ENCODE peak calls at places on chromosomes 1 and 21, in seven cellular contexts. One of them, this sample, is unnamed.

GRCh38 chr1:85553416-85553815 is 27.1 kb upstream of the CCN1 start:
- DNase-seq in epithelial cell of esophagus: no peak
- DNase-seq in activated B cell treated with CpG ODN at 0.5 μM for 24 hours: no peak
- DNase-seq in MM.1S: no peak
- DNase-seq in nephron progenitor cell: no peak
- DNase-seq in stomach: no peak
- DNase-seq in mesothelial cell of epicardium: no peak
- DNase-seq in this sample: no peak

GRCh38 chr1:209583408-209583807 is at the start of gene CAMK1G:
- DNase-seq in MM.1S: no peak
- DNase-seq in activated B cell treated with CpG ODN at 0.5 μM for 24 hours: no peak
- DNase-seq in epithelial cell of esophagus: peak; percentile 45
- DNase-seq in mesothelial cell of epicardium: no peak
- DNase-seq in nephron progenitor cell: peak; percentile 51
- DNase-seq in stomach: no peak
- DNase-seq in this sample: no peak

GRCh38 chr1:43545686-43546387 is 15.2 kb downstream of the PTPRF start:
- DNase-seq in activated B cell treated with CpG ODN at 0.5 μM for 24 hours: no peak
- DNase-seq in MM.1S: peak; percentile 55
- DNase-seq in nephron progenitor cell: peak; percentile 95
- DNase-seq in epithelial cell of esophagus: peak; percentile 62
- DNase-seq in stomach: peak; percentile 95
- DNase-seq in mesothelial cell of epicardium: peak; percentile 39
- DNase-seq in this sample: no peak

GRCh38 chr1:21007876-21008275 is 168.8 kb downstream of the EIF4G3 start:
- DNase-seq in stomach: no peak
- DNase-seq in epithelial cell of esophagus: no peak
- DNase-seq in mesothelial cell of epicardium: no peak
- DNase-seq in MM.1S: no peak
- DNase-seq in nephron progenitor cell: no peak
- DNase-seq in activated B cell treated with CpG ODN at 0.5 μM for 24 hours: no peak
- DNase-seq in this sample: no peak

GRCh38 chr21:43188712-43189151 is 19.9 kb downstream of the CRYAA start:
- DNase-seq in nephron progenitor cell: no peak
- DNase-seq in activated B cell treated with CpG ODN at 0.5 μM for 24 hours: no peak
- DNase-seq in mesothelial cell of epicardium: no peak
- DNase-seq in epithelial cell of esophagus: no peak
- DNase-seq in stomach: peak; percentile 66
- DNase-seq in MM.1S: no peak
- DNase-seq in this sample: no peak

GRCh38 chr1:162397943-162398560 is 13.9 kb downstream of the SH2D1B start:
- DNase-seq in nephron progenitor cell: no peak
- DNase-seq in stomach: no peak
- DNase-seq in mesothelial cell of epicardium: no peak
- DNase-seq in activated B cell treated with CpG ODN at 0.5 μM for 24 hours: no peak
- DNase-seq in MM.1S: no peak
- DNase-seq in epithelial cell of esophagus: no peak
- DNase-seq in this sample: no peak

GRCh38 chr1:147600119-147601111 is 59.1 kb downstream of the BCL9 start:
- DNase-seq in epithelial cell of esophagus: peak; percentile 61
- DNase-seq in MM.1S: no peak
- DNase-seq in mesothelial cell of epicardium: no peak
- DNase-seq in activated B cell treated with CpG ODN at 0.5 μM for 24 hours: no peak
- DNase-seq in stomach: no peak
- DNase-seq in nephron progenitor cell: no peak
- DNase-seq in this sample: no peak

GRCh38 chr21:14736162-14736561 is 190.0 kb upstream of the SAMSN1 start:
- DNase-seq in MM.1S: peak; percentile 71
- DNase-seq in epithelial cell of esophagus: no peak
- DNase-seq in nephron progenitor cell: no peak
- DNase-seq in stomach: no peak
- DNase-seq in activated B cell treated with CpG ODN at 0.5 μM for 24 hours: no peak
- DNase-seq in mesothelial cell of epicardium: no peak
- DNase-seq in this sample: peak; percentile 9

GRCh38 chr1:8419172-8419571 is 101.3 kb downstream of the SLC45A1 start:
- DNase-seq in mesothelial cell of epicardium: no peak
- DNase-seq in activated B cell treated with CpG ODN at 0.5 μM for 24 hours: no peak
- DNase-seq in stomach: no peak
- DNase-seq in epithelial cell of esophagus: no peak
- DNase-seq in nephron progenitor cell: no peak
- DNase-seq in MM.1S: no peak
- DNase-seq in this sample: no peak

GRCh38 chr1:72105201-72105600 is 177.1 kb downstream of the NEGR1 start:
- DNase-seq in stomach: no peak
- DNase-seq in activated B cell treated with CpG ODN at 0.5 μM for 24 hours: no peak
- DNase-seq in mesothelial cell of epicardium: no peak
- DNase-seq in MM.1S: no peak
- DNase-seq in epithelial cell of esophagus: no peak
- DNase-seq in nephron progenitor cell: no peak
- DNase-seq in this sample: no peak

GRCh38 chr1:94866178-94866822 is 46.1 kb downstream of the SLC44A3 start:
- DNase-seq in epithelial cell of esophagus: no peak
- DNase-seq in MM.1S: no peak
- DNase-seq in nephron progenitor cell: no peak
- DNase-seq in stomach: no peak
- DNase-seq in mesothelial cell of epicardium: no peak
- DNase-seq in activated B cell treated with CpG ODN at 0.5 μM for 24 hours: no peak
- DNase-seq in this sample: no peak

GRCh38 chr1:87512431-87512830 is 183.8 kb downstream of the LMO4 start:
- DNase-seq in activated B cell treated with CpG ODN at 0.5 μM for 24 hours: no peak
- DNase-seq in nephron progenitor cell: no peak
- DNase-seq in stomach: no peak
- DNase-seq in mesothelial cell of epicardium: no peak
- DNase-seq in MM.1S: no peak
- DNase-seq in epithelial cell of esophagus: no peak
- DNase-seq in this sample: no peak

GRCh38 chr1:187665513-187665912 is 836.8 kb downstream of the PLA2G4A start:
- DNase-seq in MM.1S: no peak
- DNase-seq in activated B cell treated with CpG ODN at 0.5 μM for 24 hours: no peak
- DNase-seq in epithelial cell of esophagus: no peak
- DNase-seq in stomach: no peak
- DNase-seq in mesothelial cell of epicardium: no peak
- DNase-seq in nephron progenitor cell: no peak
- DNase-seq in this sample: no peak

GRCh38 chr1:145858238-145858936 is 494 bp downstream of the PIAS3 start:
- DNase-seq in MM.1S: peak; percentile 61
- DNase-seq in mesothelial cell of epicardium: no peak
- DNase-seq in stomach: peak; percentile 61
- DNase-seq in activated B cell treated with CpG ODN at 0.5 μM for 24 hours: no peak
- DNase-seq in nephron progenitor cell: peak; percentile 81
- DNase-seq in epithelial cell of esophagus: peak; percentile 53
- DNase-seq in this sample: peak; percentile 85

GRCh38 chr1:26288311-26288941 is 8.5 kb downstream of the SH3BGRL3 start:
- DNase-seq in activated B cell treated with CpG ODN at 0.5 μM for 24 hours: peak; percentile 40
- DNase-seq in epithelial cell of esophagus: peak; percentile 64
- DNase-seq in MM.1S: no peak
- DNase-seq in mesothelial cell of epicardium: no peak
- DNase-seq in stomach: no peak
- DNase-seq in nephron progenitor cell: no peak
- DNase-seq in this sample: peak; percentile 50

GRCh38 chr1:232046531-232047283 is 420.1 kb downstream of the DISC1 start:
- DNase-seq in nephron progenitor cell: no peak
- DNase-seq in epithelial cell of esophagus: peak; percentile 68
- DNase-seq in mesothelial cell of epicardium: no peak
- DNase-seq in stomach: no peak
- DNase-seq in MM.1S: no peak
- DNase-seq in activated B cell treated with CpG ODN at 0.5 μM for 24 hours: no peak
- DNase-seq in this sample: no peak

GRCh38 chr1:53627031-53627430 is 111.9 kb downstream of the GLIS1 start:
- DNase-seq in activated B cell treated with CpG ODN at 0.5 μM for 24 hours: no peak
- DNase-seq in mesothelial cell of epicardium: no peak
- DNase-seq in MM.1S: no peak
- DNase-seq in nephron progenitor cell: no peak
- DNase-seq in epithelial cell of esophagus: no peak
- DNase-seq in stomach: no peak
- DNase-seq in this sample: no peak

GRCh38 chr1:182643699-182644098 is 39.5 kb upstream of the RGS16 start:
- DNase-seq in stomach: no peak
- DNase-seq in mesothelial cell of epicardium: no peak
- DNase-seq in activated B cell treated with CpG ODN at 0.5 μM for 24 hours: no peak
- DNase-seq in epithelial cell of esophagus: peak; percentile 97
- DNase-seq in nephron progenitor cell: no peak
- DNase-seq in MM.1S: peak; percentile 5
- DNase-seq in this sample: no peak

GRCh38 chr1:26281091-26281958 is 1.4 kb downstream of the SH3BGRL3 start:
- DNase-seq in stomach: no peak
- DNase-seq in epithelial cell of esophagus: no peak
- DNase-seq in nephron progenitor cell: no peak
- DNase-seq in mesothelial cell of epicardium: no peak
- DNase-seq in MM.1S: no peak
- DNase-seq in activated B cell treated with CpG ODN at 0.5 μM for 24 hours: no peak
- DNase-seq in this sample: no peak

GRCh38 chr1:157274698-157275534 is 136.7 kb upstream of the ETV3 start:
- DNase-seq in nephron progenitor cell: no peak
- DNase-seq in activated B cell treated with CpG ODN at 0.5 μM for 24 hours: no peak
- DNase-seq in mesothelial cell of epicardium: no peak
- DNase-seq in MM.1S: no peak
- DNase-seq in stomach: no peak
- DNase-seq in epithelial cell of esophagus: peak; percentile 39
- DNase-seq in this sample: no peak

GRCh38 chr1:231421616-231421970 is 494 bp downstream of the EGLN1 start:
- DNase-seq in stomach: peak; percentile 44
- DNase-seq in activated B cell treated with CpG ODN at 0.5 μM for 24 hours: no peak
- DNase-seq in nephron progenitor cell: peak; percentile 61
- DNase-seq in MM.1S: peak; percentile 63
- DNase-seq in mesothelial cell of epicardium: peak; percentile 40
- DNase-seq in epithelial cell of esophagus: peak; percentile 61
- DNase-seq in this sample: peak; percentile 52

GRCh38 chr1:2528611-2528965 is 1.5 kb downstream of the HES5 start:
- DNase-seq in activated B cell treated with CpG ODN at 0.5 μM for 24 hours: no peak
- DNase-seq in stomach: no peak
- DNase-seq in nephron progenitor cell: no peak
- DNase-seq in MM.1S: no peak
- DNase-seq in epithelial cell of esophagus: no peak
- DNase-seq in mesothelial cell of epicardium: no peak
- DNase-seq in this sample: no peak

GRCh38 chr1:180235502-180236239 is 5.6 kb downstream of the LHX4 start:
- DNase-seq in nephron progenitor cell: no peak
- DNase-seq in mesothelial cell of epicardium: no peak
- DNase-seq in activated B cell treated with CpG ODN at 0.5 μM for 24 hours: no peak
- DNase-seq in epithelial cell of esophagus: no peak
- DNase-seq in MM.1S: no peak
- DNase-seq in stomach: no peak
- DNase-seq in this sample: no peak

GRCh38 chr1:174703309-174703708 is 255.5 kb downstream of the GPR52 start:
- DNase-seq in MM.1S: no peak
- DNase-seq in epithelial cell of esophagus: no peak
- DNase-seq in nephron progenitor cell: no peak
- DNase-seq in mesothelial cell of epicardium: no peak
- DNase-seq in stomach: no peak
- DNase-seq in activated B cell treated with CpG ODN at 0.5 μM for 24 hours: no peak
- DNase-seq in this sample: no peak

GRCh38 chr1:218660678-218661053 is 315.5 kb downstream of the TGFB2 start:
- DNase-seq in mesothelial cell of epicardium: no peak
- DNase-seq in epithelial cell of esophagus: peak; percentile 83
- DNase-seq in nephron progenitor cell: no peak
- DNase-seq in stomach: no peak
- DNase-seq in MM.1S: no peak
- DNase-seq in activated B cell treated with CpG ODN at 0.5 μM for 24 hours: no peak
- DNase-seq in this sample: no peak

GRCh38 chr1:107477233-107477632 is 336.4 kb downstream of the NTNG1 start:
- DNase-seq in MM.1S: no peak
- DNase-seq in epithelial cell of esophagus: no peak
- DNase-seq in mesothelial cell of epicardium: no peak
- DNase-seq in nephron progenitor cell: no peak
- DNase-seq in activated B cell treated with CpG ODN at 0.5 μM for 24 hours: no peak
- DNase-seq in stomach: no peak
- DNase-seq in this sample: no peak
- TF ChIP-seq CTCF in MM.1S: peak; percentile 26
- TF ChIP-seq CTCF in epithelial cell of esophagus: peak; percentile 23
- TF ChIP-seq CTCF in mesothelial cell of epicardium: peak; percentile 52
- TF ChIP-seq CTCF in nephron progenitor cell: peak; percentile 23
- TF ChIP-seq CTCF in activated B cell treated with CpG ODN at 0.5 μM for 24 hours: no peak
- TF ChIP-seq CTCF in stomach: no peak
- TF ChIP-seq CTCF in this sample: peak; percentile 39

GRCh38 chr1:15847100-15847892 is at the start of gene SPEN:
- DNase-seq in mesothelial cell of epicardium: peak; percentile 100
- DNase-seq in activated B cell treated with CpG ODN at 0.5 μM for 24 hours: peak; percentile 99
- DNase-seq in epithelial cell of esophagus: peak; percentile 98
- DNase-seq in nephron progenitor cell: peak; percentile 98
- DNase-seq in MM.1S: peak; percentile 99
- DNase-seq in stomach: peak; percentile 99
- DNase-seq in this sample: peak; percentile 90
- TF ChIP-seq CTCF in mesothelial cell of epicardium: no peak
- TF ChIP-seq CTCF in activated B cell treated with CpG ODN at 0.5 μM for 24 hours: no peak
- TF ChIP-seq CTCF in epithelial cell of esophagus: no peak
- TF ChIP-seq CTCF in nephron progenitor cell: no peak
- TF ChIP-seq CTCF in MM.1S: no peak
- TF ChIP-seq CTCF in stomach: peak; percentile 25
- TF ChIP-seq CTCF in this sample: no peak

DNA sequence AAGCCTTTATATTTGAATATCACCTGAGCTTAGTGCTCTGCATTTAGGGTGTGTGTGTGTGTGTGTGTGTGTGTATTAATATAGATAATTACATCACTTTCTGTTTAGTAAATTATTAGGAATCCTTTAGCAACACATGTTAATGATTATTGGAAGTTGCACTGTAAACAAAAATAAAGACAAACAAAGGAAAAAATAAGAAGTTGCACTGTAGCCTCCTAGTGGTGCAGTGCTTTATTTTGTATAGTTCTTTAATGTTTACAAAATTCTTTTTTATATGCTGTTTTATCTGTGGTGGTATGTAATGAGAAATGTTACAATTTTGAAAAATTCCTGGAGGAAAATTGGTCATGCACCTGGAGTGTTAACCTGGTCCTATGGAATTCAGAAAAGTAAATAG is 69.2 kb downstream of the UBE4B start:
- DNase-seq in mesothelial cell of epicardium: no peak
- DNase-seq in MM.1S: no peak
- DNase-seq in nephron progenitor cell: no peak
- DNase-seq in stomach: no peak
- DNase-seq in epithelial cell of esophagus: no peak
- DNase-seq in activated B cell treated with CpG ODN at 0.5 μM for 24 hours: no peak
- DNase-seq in this sample: no peak
- TF ChIP-seq CTCF in mesothelial cell of epicardium: peak; percentile 14
- TF ChIP-seq CTCF in MM.1S: no peak
- TF ChIP-seq CTCF in nephron progenitor cell: no peak
- TF ChIP-seq CTCF in stomach: no peak
- TF ChIP-seq CTCF in epithelial cell of esophagus: no peak
- TF ChIP-seq CTCF in activated B cell treated with CpG ODN at 0.5 μM for 24 hours: no peak
- TF ChIP-seq CTCF in this sample: no peak

GRCh38 chr21:44508426-44508710 is 31.6 kb downstream of the KRTAP10-1 start:
- DNase-seq in stomach: no peak
- DNase-seq in mesothelial cell of epicardium: no peak
- DNase-seq in activated B cell treated with CpG ODN at 0.5 μM for 24 hours: no peak
- DNase-seq in MM.1S: no peak
- DNase-seq in epithelial cell of esophagus: no peak
- DNase-seq in nephron progenitor cell: no peak
- DNase-seq in this sample: no peak

GRCh38 chr21:44510508-44511218 is 29.3 kb downstream of the KRTAP10-1 start:
- DNase-seq in epithelial cell of esophagus: peak; percentile 20
- DNase-seq in MM.1S: peak; percentile 77
- DNase-seq in mesothelial cell of epicardium: peak; percentile 70
- DNase-seq in nephron progenitor cell: peak; percentile 82
- DNase-seq in activated B cell treated with CpG ODN at 0.5 μM for 24 hours: peak; percentile 66
- DNase-seq in stomach: peak; percentile 77
- DNase-seq in this sample: peak; percentile 92

GRCh38 chr21:44508711-44509445 is 31.1 kb downstream of the KRTAP10-1 start:
- DNase-seq in MM.1S: no peak
- DNase-seq in epithelial cell of esophagus: no peak
- DNase-seq in mesothelial cell of epicardium: no peak
- DNase-seq in activated B cell treated with CpG ODN at 0.5 μM for 24 hours: no peak
- DNase-seq in stomach: no peak
- DNase-seq in nephron progenitor cell: no peak
- DNase-seq in this sample: no peak

GRCh38 chr21:44510109-44510507 is 29.9 kb downstream of the KRTAP10-1 start:
- DNase-seq in MM.1S: no peak
- DNase-seq in nephron progenitor cell: no peak
- DNase-seq in stomach: no peak
- DNase-seq in activated B cell treated with CpG ODN at 0.5 μM for 24 hours: no peak
- DNase-seq in mesothelial cell of epicardium: no peak
- DNase-seq in epithelial cell of esophagus: no peak
- DNase-seq in this sample: no peak

GRCh38 chr21:44509539-44509938 is 30.5 kb downstream of the KRTAP10-1 start:
- DNase-seq in activated B cell treated with CpG ODN at 0.5 μM for 24 hours: no peak
- DNase-seq in stomach: peak; percentile 93
- DNase-seq in nephron progenitor cell: no peak
- DNase-seq in MM.1S: peak; percentile 47
- DNase-seq in mesothelial cell of epicardium: no peak
- DNase-seq in epithelial cell of esophagus: peak; percentile 9
- DNase-seq in this sample: no peak
- TF ChIP-seq CTCF in activated B cell treated with CpG ODN at 0.5 μM for 24 hours: no peak
- TF ChIP-seq CTCF in stomach: peak; percentile 40
- TF ChIP-seq CTCF in nephron progenitor cell: no peak
- TF ChIP-seq CTCF in MM.1S: peak; percentile 61
- TF ChIP-seq CTCF in mesothelial cell of epicardium: no peak
- TF ChIP-seq CTCF in epithelial cell of esophagus: peak; percentile 15
- TF ChIP-seq CTCF in this sample: peak; percentile 17

This sample was measured in GM13977.